ENCODE peak calls at places on chromosome 10, in four cellular contexts. Y is activated CD8-positive, alpha-beta memory T cell treated with anti-CD3 and anti-CD28 coated beads, Interleukin-2, amount 10 ng/mL, durations not matched to agents 7 days and 5 days; T is natural killer cell; H is left lung. I is an unnamed sample.
A peak's percentile ranks its signal among the peaks of the same experiment; 100 is the strongest.

GRCh38 chr10:124520553-124521428 is 59.2 kb downstream of the LHPP start:
- ATAC-seq in Y (no peak), T (no peak), H (peak; percentile 10), I (no peak)

GRCh38 chr10:89001428-89002072 is 11.0 kb downstream of the FAS start:
- ATAC-seq in Y (peak; percentile 13), T (no peak), H (peak; percentile 24), I (peak; percentile 38)

GRCh38 chr10:99731296-99732032 is 463 bp downstream of the COX15 start:
- ATAC-seq in Y (no peak), T (no peak), H (peak; percentile 11), I (no peak)

GRCh38 chr10:110446954-110447608 is 50.6 kb upstream of the DUSP5 start:
- ATAC-seq in Y (no peak), T (peak; percentile 59), H (peak; percentile 54), I (no peak)

GRCh38 chr10:126569513-126570447 is 100.7 kb downstream of the C10orf90 start:
- ATAC-seq in Y (no peak), T (no peak), H (no peak), I (no peak)

GRCh38 chr10:14779053-14779649 is 4.5 kb upstream of the FAM107B start:
- ATAC-seq in Y (no peak), T (no peak), H (peak; percentile 51), I (no peak)

GRCh38 chr10:97676770-97677581 is 10.1 kb downstream of the AVPI1 start:
- ATAC-seq in Y (peak; percentile 86), T (peak; percentile 85), H (peak; percentile 92), I (peak; percentile 74)

GRCh38 chr10:14975672-14976273 is 16.6 kb downstream of the MEIG1 start:
- ATAC-seq in Y (no peak), T (no peak), H (no peak), I (no peak)

GRCh38 chr10:24047201-24047600 is 161.7 kb upstream of the KIAA1217 start:
- ATAC-seq in Y (no peak), T (no peak), H (no peak), I (no peak)

GRCh38 chr10:33390046-33390445 is 55.6 kb upstream of the NRP1 start:
- ATAC-seq in Y (no peak), T (no peak), H (no peak), I (no peak)

GRCh38 chr10:77501152-77501845 is 136.3 kb downstream of the KCNMA1 start:
- ATAC-seq in Y (no peak), T (peak; percentile 26), H (peak; percentile 24), I (peak; percentile 45)

GRCh38 chr10:104032144-104032775 is 53.4 kb downstream of the COL17A1 start:
- ATAC-seq in Y (no peak), T (no peak), H (no peak), I (no peak)